ENCODE peak calls at places on chromosomes 13 and 19, in four cellular contexts. One of them, this sample, is unnamed. For H4K20me1, the result is how much of the 10 kb centered on the place peaks cover.

GRCh38 chr13:42355118-42355840 is 83.3 kb downstream of the AKAP11 start:
- DNase-seq in mammary epithelial cell: no peak
- DNase-seq in IMR-90: no peak
- DNase-seq in astrocyte: no peak
- DNase-seq in this sample: no peak

GRCh38 chr13:84399320-84400085 is 517.2 kb upstream of the SLITRK1 start:
- DNase-seq in mammary epithelial cell: no peak
- DNase-seq in IMR-90: no peak
- DNase-seq in astrocyte: peak
- DNase-seq in this sample: peak

GRCh38 chr13:75685239-75685697 is 49.1 kb downstream of the LMO7 start:
- DNase-seq in mammary epithelial cell: peak
- DNase-seq in IMR-90: peak
- DNase-seq in astrocyte: peak
- DNase-seq in this sample: peak

GRCh38 chr19:6740589-6741348 is 1.3 kb downstream of the TRIP10 start:
- DNase-seq in mammary epithelial cell: peak
- DNase-seq in IMR-90: peak
- DNase-seq in astrocyte: no peak
- DNase-seq in this sample: peak

GRCh38 chr13:34967851-34968562 is 25.9 kb downstream of the NBEA start:
- DNase-seq in mammary epithelial cell: peak
- DNase-seq in IMR-90: no peak
- DNase-seq in astrocyte: peak
- DNase-seq in this sample: peak

GRCh38 chr19:49106648-49107135 is 7.5 kb upstream of the LIN7B start:
- DNase-seq in mammary epithelial cell: peak
- DNase-seq in IMR-90: peak
- DNase-seq in astrocyte: no peak
- DNase-seq in this sample: peak

GRCh38 chr19:52991484-52991883 is 22.2 kb upstream of the ERVV-1 start:
- DNase-seq in mammary epithelial cell: peak
- DNase-seq in IMR-90: peak
- DNase-seq in astrocyte: peak
- DNase-seq in this sample: peak

GRCh38 chr13:59701261-59701660 is 462.5 kb downstream of the DIAPH3 start:
- DNase-seq in mammary epithelial cell: no peak
- DNase-seq in IMR-90: no peak
- DNase-seq in astrocyte: no peak
- DNase-seq in this sample: no peak

GRCh38 chr19:42366676-42367075 is 23.4 kb downstream of the CNFN start:
- DNase-seq in mammary epithelial cell: no peak
- DNase-seq in IMR-90: no peak
- DNase-seq in astrocyte: no peak
- DNase-seq in this sample: no peak

GRCh38 chr19:16661480-16662034 is 618 bp downstream of the TMEM38A start:
- DNase-seq in mammary epithelial cell: no peak
- DNase-seq in IMR-90: no peak
- DNase-seq in astrocyte: no peak
- DNase-seq in this sample: no peak

GRCh38 chr13:87884874-87885273 is 213.7 kb downstream of the SLITRK5 start:
- DNase-seq in mammary epithelial cell: no peak
- DNase-seq in IMR-90: peak
- DNase-seq in astrocyte: peak
- DNase-seq in this sample: peak

GRCh38 chr13:108155185-108156106 is 59.9 kb downstream of the LIG4 start:
- DNase-seq in mammary epithelial cell: peak
- DNase-seq in IMR-90: peak
- DNase-seq in astrocyte: peak
- DNase-seq in this sample: peak

GRCh38 chr13:57045816-57046691 is 94.7 kb upstream of the PRR20A start:
- DNase-seq in mammary epithelial cell: no peak
- DNase-seq in IMR-90: no peak
- DNase-seq in astrocyte: no peak
- DNase-seq in this sample: no peak

GRCh38 chr13:24052547-24052981 is 108.0 kb upstream of the SPATA13 start:
- DNase-seq in mammary epithelial cell: no peak
- DNase-seq in IMR-90: peak
- DNase-seq in astrocyte: no peak
- DNase-seq in this sample: no peak

GRCh38 chr13:68291595-68291994 is 1061.5 kb upstream of the PCDH9 start:
- DNase-seq in mammary epithelial cell: no peak
- DNase-seq in IMR-90: no peak
- DNase-seq in astrocyte: no peak
- DNase-seq in this sample: no peak

GRCh38 chr19:29013325-29013724 is 199.6 kb downstream of the UQCRFS1 start:
- DNase-seq in mammary epithelial cell: no peak
- DNase-seq in IMR-90: no peak
- DNase-seq in astrocyte: no peak
- DNase-seq in this sample: no peak

GRCh38 chr19:29620931-29621351 is 14.9 kb downstream of the POP4 start:
- DNase-seq in mammary epithelial cell: no peak
- DNase-seq in IMR-90: no peak
- DNase-seq in astrocyte: no peak
- DNase-seq in this sample: no peak

GRCh38 chr13:62360609-62361008 is 945.0 kb upstream of the PCDH20 start:
- DNase-seq in mammary epithelial cell: no peak
- DNase-seq in IMR-90: no peak
- DNase-seq in astrocyte: no peak
- DNase-seq in this sample: no peak

GRCh38 chr13:113654175-113654560 is 3.8 kb downstream of the ATP4B start:
- DNase-seq in mammary epithelial cell: no peak
- DNase-seq in IMR-90: no peak
- DNase-seq in astrocyte: no peak
- DNase-seq in this sample: no peak

DNA sequence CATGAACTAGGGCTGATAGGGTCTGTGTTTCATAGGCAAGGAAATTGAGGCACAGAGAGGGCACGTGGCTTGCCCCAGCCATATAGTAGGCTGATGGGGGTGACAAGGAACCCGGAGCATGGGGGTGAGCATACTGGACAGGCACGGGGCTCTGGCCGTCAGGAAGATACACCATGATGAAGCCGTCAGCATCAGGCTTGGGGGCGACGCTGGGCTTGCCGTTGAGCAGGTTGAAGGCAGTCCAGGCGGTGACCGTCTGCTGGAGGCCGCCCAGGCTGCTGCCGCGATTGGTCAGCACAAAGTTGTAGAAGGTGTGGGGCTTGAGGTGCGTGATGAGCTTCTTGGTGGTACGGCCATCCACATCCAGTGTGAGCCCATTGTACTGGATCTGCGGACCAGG is 119.7 kb downstream of the PTPRS start:
- DNase-seq in mammary epithelial cell: no peak
- DNase-seq in IMR-90: no peak
- DNase-seq in astrocyte: no peak
- DNase-seq in this sample: no peak
- H4K20me1 ChIP-seq in mammary epithelial cell: under half
- H4K20me1 ChIP-seq in IMR-90: under half
- H4K20me1 ChIP-seq in astrocyte: under half
- H4K20me1 ChIP-seq in this sample: under half

GRCh38 chr19:1651061-1651547 is 1.3 kb downstream of the TCF3 start:
- DNase-seq in mammary epithelial cell: no peak
- DNase-seq in IMR-90: peak
- DNase-seq in astrocyte: no peak
- DNase-seq in this sample: no peak

GRCh38 chr19:1650627-1651009 is 1.8 kb downstream of the TCF3 start:
- DNase-seq in mammary epithelial cell: no peak
- DNase-seq in IMR-90: peak
- DNase-seq in astrocyte: no peak
- DNase-seq in this sample: no peak

GRCh38 chr19:1648156-1648925 is 4.1 kb downstream of the TCF3 start:
- DNase-seq in mammary epithelial cell: no peak
- DNase-seq in IMR-90: no peak
- DNase-seq in astrocyte: no peak
- DNase-seq in this sample: no peak

GRCh38 chr19:1648926-1649541 is 3.4 kb downstream of the TCF3 start:
- DNase-seq in mammary epithelial cell: no peak
- DNase-seq in IMR-90: no peak
- DNase-seq in astrocyte: no peak
- DNase-seq in this sample: no peak

DNA sequence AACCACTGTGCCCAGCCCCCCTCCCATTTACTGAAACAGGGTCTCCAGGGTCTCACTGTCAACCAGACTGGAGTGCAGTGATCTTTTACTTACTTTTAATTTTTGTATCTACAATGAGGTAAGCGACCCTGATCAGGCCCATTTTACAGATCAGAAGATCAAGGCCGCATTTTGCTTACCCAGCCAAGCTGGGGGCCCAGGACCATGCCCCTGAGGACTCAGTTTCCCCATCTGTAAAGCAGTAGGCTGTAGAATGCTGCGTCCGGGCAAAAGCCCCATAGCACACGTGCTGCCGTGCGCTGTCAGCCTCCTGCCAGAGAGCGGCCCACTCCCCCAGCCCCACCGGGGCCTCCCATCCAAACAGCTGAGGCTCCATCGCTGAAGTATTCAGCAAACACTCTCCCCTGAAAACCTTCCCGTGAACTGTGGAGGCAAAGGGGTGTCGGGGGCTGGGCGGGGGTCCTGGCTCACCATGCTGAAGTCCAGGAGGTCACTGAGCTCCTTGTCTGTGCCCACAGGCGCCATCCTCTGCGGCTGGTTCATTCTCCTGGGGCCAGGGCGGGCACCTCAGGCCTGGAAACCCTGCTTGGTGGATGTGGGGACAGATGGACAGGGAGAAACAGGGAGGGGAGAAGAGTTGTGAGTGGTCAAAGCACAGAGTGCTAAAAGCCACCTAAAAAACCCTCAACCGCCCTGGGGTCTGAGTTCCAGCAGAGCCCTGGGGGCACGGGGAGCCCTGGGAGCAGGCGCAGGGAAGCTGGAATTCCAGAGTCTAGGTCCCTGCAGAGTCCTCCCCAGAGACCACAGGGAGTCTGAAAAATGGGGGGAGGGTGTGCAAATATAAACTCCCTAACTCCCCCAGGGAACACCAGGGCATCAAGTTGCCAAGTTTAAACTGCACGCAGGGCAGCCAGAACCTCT is 2.4 kb downstream of the TCF3 start:
- DNase-seq in mammary epithelial cell: no peak
- DNase-seq in IMR-90: no peak
- DNase-seq in astrocyte: no peak
- DNase-seq in this sample: no peak
- H4K20me1 ChIP-seq in mammary epithelial cell: under half
- H4K20me1 ChIP-seq in IMR-90: under half
- H4K20me1 ChIP-seq in astrocyte: half or more
- H4K20me1 ChIP-seq in this sample: under half

GRCh38 chr13:40591091-40591490 is 75.3 kb downstream of the FOXO1 start:
- DNase-seq in mammary epithelial cell: no peak
- DNase-seq in IMR-90: no peak
- DNase-seq in astrocyte: no peak
- DNase-seq in this sample: no peak

GRCh38 chr13:40595693-40596092 is 70.7 kb downstream of the FOXO1 start:
- DNase-seq in mammary epithelial cell: peak
- DNase-seq in IMR-90: no peak
- DNase-seq in astrocyte: peak
- DNase-seq in this sample: peak

GRCh38 chr13:40590112-40590862 is 76.2 kb downstream of the FOXO1 start:
- DNase-seq in mammary epithelial cell: no peak
- DNase-seq in IMR-90: no peak
- DNase-seq in astrocyte: no peak
- DNase-seq in this sample: no peak

GRCh38 chr13:40589285-40590109 is 76.9 kb downstream of the FOXO1 start:
- DNase-seq in mammary epithelial cell: peak
- DNase-seq in IMR-90: no peak
- DNase-seq in astrocyte: peak
- DNase-seq in this sample: peak

DNA sequence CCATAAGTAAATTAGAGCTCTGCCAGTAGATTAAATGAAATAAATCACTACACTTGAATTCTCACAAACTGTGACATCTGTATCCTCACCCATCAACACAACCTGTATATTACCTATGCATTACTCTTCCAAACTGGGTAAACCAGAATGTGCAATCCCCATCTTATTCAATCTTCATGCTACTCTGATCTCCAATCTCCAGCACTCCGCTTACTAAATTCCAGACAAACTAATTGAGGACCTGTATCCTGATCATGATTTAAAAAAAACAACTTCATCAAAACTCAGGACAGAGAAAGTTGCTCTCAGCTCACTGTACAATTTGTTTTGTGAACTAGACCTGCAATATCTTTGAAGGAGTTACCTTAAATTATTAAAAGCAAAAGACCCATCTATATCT is 74.4 kb downstream of the FOXO1 start:
- DNase-seq in mammary epithelial cell: no peak
- DNase-seq in IMR-90: no peak
- DNase-seq in astrocyte: no peak
- DNase-seq in this sample: no peak
- H4K20me1 ChIP-seq in mammary epithelial cell: under half
- H4K20me1 ChIP-seq in IMR-90: under half
- H4K20me1 ChIP-seq in astrocyte: under half
- H4K20me1 ChIP-seq in this sample: under half

GRCh38 chr13:27132538-27132937 is 39.1 kb downstream of the USP12 start:
- DNase-seq in mammary epithelial cell: no peak
- DNase-seq in IMR-90: no peak
- DNase-seq in astrocyte: no peak
- DNase-seq in this sample: no peak
- H4K20me1 ChIP-seq in mammary epithelial cell: under half
- H4K20me1 ChIP-seq in IMR-90: half or more
- H4K20me1 ChIP-seq in astrocyte: half or more
- H4K20me1 ChIP-seq in this sample: under half

GRCh38 chr19:1455002-1455335 is 5.0 kb downstream of the APC2 start:
- DNase-seq in mammary epithelial cell: peak
- DNase-seq in IMR-90: no peak
- DNase-seq in astrocyte: no peak
- DNase-seq in this sample: peak
- H4K20me1 ChIP-seq in mammary epithelial cell: under half
- H4K20me1 ChIP-seq in IMR-90: half or more
- H4K20me1 ChIP-seq in astrocyte: under half
- H4K20me1 ChIP-seq in this sample: under half

DNA sequence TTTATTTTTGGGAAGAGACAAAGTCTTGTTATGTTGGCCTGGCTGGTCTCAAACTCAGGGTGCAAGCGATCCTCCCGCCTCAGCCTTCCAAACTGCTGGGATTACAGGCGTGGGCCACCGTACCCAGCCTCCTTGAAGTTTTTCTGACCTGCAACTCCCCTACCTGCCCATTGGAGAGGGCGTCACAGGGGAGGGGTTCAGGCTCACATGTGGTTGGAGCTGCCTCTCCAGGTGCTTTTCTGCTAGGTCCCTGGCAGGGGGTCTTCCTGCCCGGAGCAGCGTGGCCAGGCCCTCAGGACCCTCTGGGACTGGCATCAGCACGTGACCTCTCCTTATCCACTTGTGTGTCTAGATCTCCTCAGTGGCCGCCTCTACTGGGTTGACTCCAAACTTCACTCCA is 27.2 kb downstream of the LDLR start:
- DNase-seq in mammary epithelial cell: no peak
- DNase-seq in IMR-90: no peak
- DNase-seq in astrocyte: no peak
- DNase-seq in this sample: no peak
- H4K20me1 ChIP-seq in mammary epithelial cell: under half
- H4K20me1 ChIP-seq in IMR-90: under half
- H4K20me1 ChIP-seq in astrocyte: half or more
- H4K20me1 ChIP-seq in this sample: under half